ENCODE peak calls at places on chromosomes 6 and 20, in nine cellular contexts. S is psoas muscle, I is cardiac fibroblast, C is BE2C, N is HCT116, M is MM.1S, F is HFF-Myc, R is astrocyte of the spinal cord, D is RWPE1. J is an unnamed sample.
A peak's percentile ranks its signal among the peaks of the same experiment; 100 is the strongest.

GRCh38 chr6:56814308-56814707 is 140.6 kb upstream of the BEND6 start:
- DNase-seq in I (peak; percentile 19), C (no peak), N (no peak), S (no peak), D (no peak), R (no peak), M (peak; percentile 61), F (no peak), J (no peak)

GRCh38 chr6:41046084-41046483 is 3.8 kb downstream of the TSPO2 start:
- DNase-seq in I (no peak), M (no peak), R (no peak), N (no peak), D (no peak), C (no peak), F (no peak), S (no peak), J (no peak)

GRCh38 chr6:5119090-5119951 is 34.2 kb downstream of the PPP1R3G start:
- DNase-seq in M (no peak), I (no peak), S (no peak), F (no peak), R (no peak), N (no peak), D (no peak), C (no peak), J (no peak)

GRCh38 chr6:154529957-154530356 is 19.5 kb upstream of the CNKSR3 start:
- DNase-seq in R (no peak), M (no peak), S (no peak), D (no peak), I (no peak), F (no peak), C (no peak), N (no peak), J (no peak)

GRCh38 chr6:30334077-30334476 is 7.3 kb downstream of the TRIM39 start:
- DNase-seq in C (no peak), D (no peak), R (no peak), F (no peak), M (no peak), N (no peak), S (no peak), I (no peak), J (no peak)

GRCh38 chr6:107489636-107490567 is at the start of gene SOBP:
- DNase-seq in C (peak; percentile 90), S (peak; percentile 87), N (no peak), R (peak; percentile 29), D (peak; percentile 14), M (peak; percentile 19), I (peak; percentile 38), F (no peak), J (peak; percentile 45)

GRCh38 chr6:107652526-107653182 is 162.7 kb downstream of the SOBP start:
- DNase-seq in M (peak; percentile 10), C (no peak), D (no peak), N (no peak), R (no peak), F (no peak), I (no peak), S (peak; percentile 67), J (no peak)

GRCh38 chr20:21141825-21142224 is 15.9 kb downstream of the KIZ start:
- DNase-seq in C (no peak), S (no peak), N (no peak), R (no peak), I (no peak), D (no peak), F (no peak), M (no peak), J (no peak)

GRCh38 chr6:6781172-6781876 is 192.8 kb downstream of the LY86 start:
- DNase-seq in M (no peak), C (no peak), F (peak; percentile 37), D (peak; percentile 76), I (peak; percentile 86), N (peak; percentile 68), R (peak; percentile 79), S (peak; percentile 71), J (no peak)

GRCh38 chr20:25500880-25501351 is 84.4 kb downstream of the NINL start:
- DNase-seq in R (no peak), C (no peak), M (no peak), S (no peak), F (no peak), D (no peak), I (no peak), N (no peak), J (no peak)

GRCh38 chr6:16704706-16705402 is 56.4 kb downstream of the ATXN1 start:
- DNase-seq in S (no peak), D (no peak), R (peak; percentile 72), I (peak; percentile 53), N (no peak), M (no peak), F (no peak), C (no peak), J (no peak)

GRCh38 chr6:33731751-33732282 is 14.9 kb downstream of the IP6K3 start:
- DNase-seq in S (peak; percentile 94), R (no peak), F (no peak), N (no peak), C (no peak), M (no peak), I (no peak), D (no peak), J (no peak)

GRCh38 chr6:28353981-28354676 is 4.4 kb downstream of the ZKSCAN3 start:
- DNase-seq in I (peak; percentile 92), D (peak; percentile 42), C (peak; percentile 22), F (no peak), M (no peak), R (peak; percentile 24), N (peak; percentile 80), S (peak; percentile 56), J (no peak)

GRCh38 chr6:122069933-122070332 is 329.5 kb upstream of the HSF2 start:
- DNase-seq in F (no peak), C (no peak), I (no peak), N (no peak), S (no peak), D (no peak), M (no peak), R (no peak), J (no peak)

GRCh38 chr6:26267083-26267589 is 97.9 kb upstream of the BTN3A2 start:
- DNase-seq in C (no peak), F (no peak), D (no peak), N (no peak), I (no peak), R (no peak), M (no peak), S (no peak), J (no peak)

GRCh38 chr20:31607640-31608255 is 2.7 kb downstream of the ID1 start:
- DNase-seq in S (no peak), N (peak; percentile 43), R (peak; percentile 68), F (no peak), M (no peak), D (no peak), I (no peak), C (no peak), J (no peak)

GRCh38 chr20:39132511-39132910 is 170.4 kb downstream of the DHX35 start:
- DNase-seq in F (no peak), R (no peak), S (no peak), D (no peak), M (no peak), I (no peak), C (no peak), N (no peak), J (no peak)
- TF ChIP-seq CTCF in F (no peak), R (no peak), S (no peak), D (no peak), M (no peak), I (no peak), C (no peak), N (no peak), J (no peak)

DNA sequence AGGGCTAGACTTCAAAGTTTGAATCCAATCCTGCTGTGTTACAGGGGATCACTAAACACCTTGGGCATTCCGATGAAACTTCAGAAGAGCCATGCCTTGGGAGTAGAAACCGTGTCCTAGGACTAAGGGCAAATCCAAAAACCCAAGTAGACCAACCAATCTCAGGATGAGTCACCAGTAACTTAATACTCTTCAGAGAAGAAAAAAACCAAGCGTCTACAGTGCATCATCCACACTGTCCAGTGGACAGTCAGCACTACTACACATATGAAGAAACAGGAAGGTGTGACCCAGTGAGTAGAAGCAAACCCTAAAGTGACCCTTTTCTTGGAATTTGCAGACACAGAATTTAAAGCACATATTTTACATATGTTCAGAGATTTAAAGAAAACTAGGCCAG is 39.4 kb upstream of the VAPB start:
- DNase-seq in I (peak; percentile 84), C (no peak), F (peak; percentile 51), M (no peak), S (no peak), R (peak; percentile 77), D (peak; percentile 89), N (no peak), J (no peak)
- TF ChIP-seq CTCF in I (peak; percentile 30), C (no peak), F (no peak), M (no peak), S (no peak), R (peak; percentile 16), D (no peak), N (no peak), J (no peak)

DNA sequence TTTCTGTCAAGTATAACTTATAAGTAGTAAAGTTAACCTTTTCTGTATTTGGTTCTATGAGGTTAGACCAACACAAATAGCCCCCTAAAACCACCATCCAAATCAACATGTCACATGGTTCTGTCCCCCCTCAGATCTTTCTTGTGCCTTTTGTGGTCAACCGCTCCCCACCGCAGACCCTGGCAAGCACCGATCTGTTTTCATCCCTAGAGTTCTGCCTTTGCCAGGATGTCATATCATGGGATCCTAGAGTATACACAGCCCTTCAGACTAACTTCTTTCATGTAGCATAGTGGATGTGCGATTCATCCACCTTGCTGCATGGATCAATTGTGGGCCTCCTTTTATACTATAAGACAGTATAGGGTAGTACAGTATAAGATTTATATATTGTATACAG is 124.3 kb downstream of the BCAS1 start:
- DNase-seq in F (no peak), M (no peak), R (no peak), I (no peak), C (no peak), S (no peak), D (no peak), N (no peak), J (no peak)
- TF ChIP-seq CTCF in F (no peak), M (no peak), R (no peak), I (no peak), C (no peak), S (no peak), D (no peak), N (no peak), J (no peak)

GRCh38 chr20:36967636-36968035 is 16.1 kb upstream of the SAMHD1 start:
- DNase-seq in M (no peak), D (no peak), S (no peak), F (no peak), I (no peak), C (no peak), R (no peak), N (no peak), J (no peak)

GRCh38 chr20:36969478-36970186 is 18.1 kb upstream of the SAMHD1 start:
- DNase-seq in S (no peak), C (no peak), F (no peak), M (peak; percentile 22), I (no peak), D (no peak), R (no peak), N (no peak), J (no peak)

GRCh38 chr20:36974660-36975059 is 23.2 kb upstream of the SAMHD1 start:
- DNase-seq in S (no peak), D (no peak), C (no peak), F (no peak), I (no peak), M (no peak), N (no peak), R (no peak), J (no peak)

GRCh38 chr20:36969050-36969449 is 17.5 kb upstream of the SAMHD1 start:
- DNase-seq in M (no peak), C (no peak), S (no peak), R (no peak), F (no peak), I (no peak), D (no peak), N (no peak), J (no peak)

GRCh38 chr20:36971103-36971502 is 19.6 kb upstream of the SAMHD1 start:
- DNase-seq in I (no peak), D (no peak), S (no peak), R (no peak), M (no peak), F (no peak), C (no peak), N (no peak), J (no peak)
- TF ChIP-seq CTCF in I (no peak), D (no peak), S (no peak), R (no peak), M (no peak), F (no peak), C (no peak), N (no peak), J (no peak)

J was measured in GM10248.